ENCODE peak calls at places on chromosomes 3 and 15, in six cellular contexts. R is GM12878, C is GM12891, V is HepG2, X is K562, T is H1. S is an unnamed sample.

GRCh38 chr3:89165636-89166312 is 58.4 kb downstream of the EPHA3 start:
- DNase-seq in R (no peak), C (no peak), V (no peak), X (no peak), T (no peak), S (no peak)

GRCh38 chr3:4721511-4721911 is 228.4 kb downstream of the ITPR1 start:
- DNase-seq in R (no peak), C (no peak), V (no peak), X (no peak), T (no peak), S (no peak)

GRCh38 chr3:66603161-66603611 is 102.4 kb upstream of the LRIG1 start:
- DNase-seq in R (no peak), C (no peak), V (no peak), X (no peak), T (no peak), S (no peak)

GRCh38 chr15:29066310-29066709 is 180.5 kb downstream of the APBA2 start:
- DNase-seq in R (no peak), C (no peak), V (no peak), X (no peak), T (no peak), S (no peak)

GRCh38 chr3:154886437-154886836 is 193.7 kb upstream of the MME start:
- DNase-seq in R (no peak), C (no peak), V (no peak), X (no peak), T (no peak), S (no peak)

GRCh38 chr3:131444180-131444579 is 58.6 kb downstream of the MRPL3 start:
- DNase-seq in R (no peak), C (no peak), V (no peak), X (no peak), T (no peak), S (no peak)

GRCh38 chr3:195385526-195385925 is 57.3 kb downstream of the ACAP2 start:
- DNase-seq in R (no peak), C (no peak), V (no peak), X (no peak), T (no peak), S (no peak)

GRCh38 chr15:28086175-28086703 is 12.9 kb downstream of the OCA2 start:
- DNase-seq in R (peak; percentile 25), C (peak; percentile 53), V (peak; percentile 60), X (peak; percentile 72), T (peak; percentile 76), S (no peak)

GRCh38 chr3:111128884-111129283 is 57.3 kb downstream of the NECTIN3 start:
- DNase-seq in R (no peak), C (no peak), V (no peak), X (no peak), T (no peak), S (no peak)

GRCh38 chr3:32758375-32758753 is 59.4 kb upstream of the TRIM71 start:
- DNase-seq in R (no peak), C (no peak), V (no peak), X (no peak), T (no peak), S (no peak)

GRCh38 chr3:61701019-61701418 is 139.6 kb downstream of the PTPRG start:
- DNase-seq in R (no peak), C (no peak), V (no peak), X (no peak), T (no peak), S (no peak)

GRCh38 chr15:57442371-57442770 is 66.1 kb downstream of the CGNL1 start:
- DNase-seq in R (no peak), C (no peak), V (no peak), X (no peak), T (no peak), S (no peak)

GRCh38 chr15:57440167-57440566 is 63.9 kb downstream of the CGNL1 start:
- DNase-seq in R (no peak), C (no peak), V (no peak), X (no peak), T (no peak), S (no peak)

GRCh38 chr15:57438166-57438565 is 61.9 kb downstream of the CGNL1 start:
- DNase-seq in R (no peak), C (no peak), V (no peak), X (no peak), T (no peak), S (no peak)

GRCh38 chr15:57439128-57440030 is 63.1 kb downstream of the CGNL1 start:
- DNase-seq in R (no peak), C (no peak), V (no peak), X (peak; percentile 6), T (no peak), S (no peak)

DNA sequence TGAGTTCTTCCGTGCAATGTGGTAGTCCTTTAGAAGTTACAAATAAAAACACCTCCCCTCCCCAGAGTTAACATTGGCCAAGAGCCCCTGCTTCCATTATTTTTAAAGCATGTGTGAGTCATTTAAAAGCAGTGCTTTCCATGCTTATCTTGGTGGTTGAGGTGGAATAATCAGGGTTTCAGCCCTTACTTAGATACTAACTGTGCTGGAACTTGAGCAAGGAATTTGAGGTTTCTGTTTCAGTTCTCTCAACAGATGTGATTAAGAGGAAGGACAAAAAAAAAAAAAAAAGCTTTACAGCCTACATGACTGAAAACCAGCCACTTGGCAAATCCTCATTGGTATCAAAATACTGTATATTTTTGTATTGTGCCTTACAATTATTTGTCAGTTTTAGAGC is 64.5 kb downstream of the CGNL1 start:
- DNase-seq in R (no peak), C (no peak), V (no peak), X (no peak), T (no peak), S (no peak)
- TF ChIP-seq TAF1 in R (no peak), C (no peak), V (no peak), X (no peak), T (no peak), S (no peak)

GRCh38 chr3:50321146-50321843 is 1.2 kb downstream of the HYAL2 start:
- DNase-seq in R (peak; percentile 42), C (peak; percentile 93), V (peak; percentile 84), X (peak; percentile 90), T (peak; percentile 93), S (peak; percentile 94)

GRCh38 chr3:50319181-50319871 is 3.2 kb downstream of the HYAL2 start:
- DNase-seq in R (no peak), C (no peak), V (no peak), X (no peak), T (no peak), S (no peak)

GRCh38 chr3:50321844-50322385 is 630 bp downstream of the HYAL2 start:
- DNase-seq in R (no peak), C (no peak), V (peak; percentile 90), X (no peak), T (no peak), S (no peak)

GRCh38 chr3:50319872-50320625 is 2.5 kb downstream of the HYAL2 start:
- DNase-seq in R (no peak), C (no peak), V (no peak), X (no peak), T (no peak), S (no peak)

GRCh38 chr3:50320853-50321145 is 1.7 kb downstream of the HYAL2 start:
- DNase-seq in R (no peak), C (no peak), V (no peak), X (no peak), T (no peak), S (no peak)
- TF ChIP-seq POLR2A in R (no peak), C (no peak), V (peak; percentile 43), X (no peak), T (no peak), S (no peak)

GRCh38 chr3:159853506-159853864 is 135.2 kb upstream of the IL12A start:
- DNase-seq in R (no peak), C (no peak), V (no peak), X (no peak), T (no peak), S (no peak)

GRCh38 chr3:159854500-159855124 is 134.0 kb upstream of the IL12A start:
- DNase-seq in R (no peak), C (no peak), V (peak; percentile 3), X (no peak), T (no peak), S (no peak)

GRCh38 chr3:159850481-159850880 is 138.2 kb upstream of the IL12A start:
- DNase-seq in R (no peak), C (no peak), V (no peak), X (no peak), T (no peak), S (no peak)

GRCh38 chr3:159852256-159852655 is 136.4 kb upstream of the IL12A start:
- DNase-seq in R (no peak), C (no peak), V (no peak), X (no peak), T (no peak), S (no peak)

DNA sequence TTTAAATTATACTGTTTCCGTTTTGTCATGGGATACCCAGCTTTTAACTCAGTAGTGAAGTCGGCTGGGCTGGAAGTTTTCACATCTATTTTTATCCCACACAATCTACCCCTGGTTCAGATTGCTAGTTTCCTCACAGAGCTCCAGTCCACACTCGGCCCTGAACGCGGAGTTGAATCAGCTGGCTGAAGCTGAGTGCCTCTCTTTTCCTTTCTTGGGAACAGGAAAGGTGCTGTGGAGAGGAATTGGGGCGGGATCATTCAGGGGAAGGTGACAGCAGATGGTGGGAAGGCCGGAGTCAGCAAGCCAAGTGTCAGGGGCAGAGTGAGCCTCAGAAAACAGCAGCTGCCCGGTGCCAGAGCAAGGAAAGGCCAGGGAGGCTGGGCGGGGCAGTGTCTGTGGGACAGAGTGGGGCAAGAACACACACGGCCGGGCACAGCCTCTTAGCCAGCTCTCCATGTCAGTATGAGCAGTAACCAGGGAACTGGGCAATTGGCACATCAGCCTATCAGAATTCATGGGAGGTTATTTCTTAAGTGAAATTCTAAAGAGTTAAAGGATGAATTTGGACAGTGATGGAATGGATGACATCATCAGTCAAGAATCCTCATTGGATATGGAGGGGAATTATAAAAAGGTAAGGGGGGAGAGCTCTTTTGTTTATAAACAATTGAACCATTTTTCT is 135.7 kb upstream of the IL12A start:
- DNase-seq in R (no peak), C (no peak), V (no peak), X (no peak), T (no peak), S (no peak)
- TF ChIP-seq POLR2AphosphoS5 in R (no peak), C (no peak), V (no peak), X (no peak), T (no peak), S (no peak)

GRCh38 chr15:52011711-52012144 is 7.3 kb upstream of the MAPK6 start:
- DNase-seq in R (no peak), C (no peak), V (peak; percentile 50), X (no peak), T (no peak), S (no peak)

GRCh38 chr15:52010633-52011595 is 8.1 kb upstream of the MAPK6 start:
- DNase-seq in R (peak; percentile 68), C (no peak), V (peak; percentile 39), X (peak; percentile 84), T (no peak), S (no peak)

GRCh38 chr15:52013151-52013791 is 5.7 kb upstream of the MAPK6 start:
- DNase-seq in R (no peak), C (no peak), V (no peak), X (peak; percentile 36), T (no peak), S (no peak)

GRCh38 chr15:52008698-52009434 is 10.2 kb upstream of the MAPK6 start:
- DNase-seq in R (peak; percentile 80), C (no peak), V (peak; percentile 97), X (peak; percentile 68), T (no peak), S (no peak)

DNA sequence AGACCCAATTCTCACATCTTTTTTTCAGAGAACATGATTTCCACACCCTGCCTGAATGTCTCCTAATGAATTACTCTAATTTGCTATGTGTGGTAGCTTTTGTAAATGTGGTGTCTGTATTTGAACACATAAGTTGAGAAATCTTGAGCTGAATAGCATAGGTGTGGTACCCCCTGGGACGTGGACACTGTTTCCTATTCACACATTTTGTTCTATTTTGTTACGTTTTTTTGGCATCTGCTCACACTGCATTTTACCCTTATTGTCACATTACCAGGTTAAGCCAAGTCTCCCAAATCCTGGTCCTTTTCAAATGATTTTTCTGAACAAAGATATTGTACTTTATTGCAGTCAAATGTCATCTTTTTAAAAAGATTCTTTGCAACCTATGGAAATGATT is 6.8 kb upstream of the MAPK6 start:
- DNase-seq in R (no peak), C (no peak), V (no peak), X (no peak), T (no peak), S (no peak)
- TF ChIP-seq TAF1 in R (no peak), C (no peak), V (no peak), X (no peak), T (no peak), S (no peak)

S was measured in GM12892.